ENCODE peak calls at places on chromosomes 3 and 15, in seven cellular contexts. One of them, this sample, is unnamed.

GRCh38 chr3:168065569-168065968 is 30.2 kb downstream of the GOLIM4 start:
- DNase-seq in upper lobe of left lung: no peak
- DNase-seq in stomach: no peak
- DNase-seq in HepG2: no peak
- DNase-seq in breast epithelium: no peak
- DNase-seq in GM12878: no peak
- DNase-seq in Panc1: no peak
- DNase-seq in this sample: no peak

GRCh38 chr15:74723754-74724334 is 1.5 kb downstream of the CYP1A1 start:
- DNase-seq in upper lobe of left lung: no peak
- DNase-seq in stomach: no peak
- DNase-seq in HepG2: peak
- DNase-seq in breast epithelium: no peak
- DNase-seq in GM12878: no peak
- DNase-seq in Panc1: peak
- DNase-seq in this sample: no peak

GRCh38 chr3:158819282-158819681 is 17.4 kb downstream of the MFSD1 start:
- DNase-seq in upper lobe of left lung: no peak
- DNase-seq in stomach: no peak
- DNase-seq in HepG2: no peak
- DNase-seq in breast epithelium: no peak
- DNase-seq in GM12878: no peak
- DNase-seq in Panc1: no peak
- DNase-seq in this sample: no peak

GRCh38 chr3:177574232-177574856 is 377.1 kb upstream of the TBL1XR1 start:
- DNase-seq in upper lobe of left lung: no peak
- DNase-seq in stomach: peak
- DNase-seq in HepG2: peak
- DNase-seq in breast epithelium: no peak
- DNase-seq in GM12878: no peak
- DNase-seq in Panc1: no peak
- DNase-seq in this sample: no peak

GRCh38 chr15:35737521-35737920 is 191.6 kb upstream of the DPH6 start:
- DNase-seq in upper lobe of left lung: no peak
- DNase-seq in stomach: no peak
- DNase-seq in HepG2: no peak
- DNase-seq in breast epithelium: no peak
- DNase-seq in GM12878: no peak
- DNase-seq in Panc1: no peak
- DNase-seq in this sample: no peak

GRCh38 chr3:184549793-184550585 is 11.6 kb upstream of the EPHB3 start:
- DNase-seq in upper lobe of left lung: no peak
- DNase-seq in stomach: peak
- DNase-seq in HepG2: no peak
- DNase-seq in breast epithelium: peak
- DNase-seq in GM12878: no peak
- DNase-seq in Panc1: no peak
- DNase-seq in this sample: no peak

GRCh38 chr3:194282436-194283122 is 68.5 kb downstream of the CPN2 start:
- DNase-seq in upper lobe of left lung: no peak
- DNase-seq in stomach: no peak
- DNase-seq in HepG2: no peak
- DNase-seq in breast epithelium: peak
- DNase-seq in GM12878: no peak
- DNase-seq in Panc1: no peak
- DNase-seq in this sample: no peak

GRCh38 chr15:62089616-62090015 is 22.8 kb downstream of the C2CD4A start:
- DNase-seq in upper lobe of left lung: no peak
- DNase-seq in stomach: no peak
- DNase-seq in HepG2: no peak
- DNase-seq in breast epithelium: no peak
- DNase-seq in GM12878: no peak
- DNase-seq in Panc1: no peak
- DNase-seq in this sample: no peak

GRCh38 chr3:121648219-121648958 is 12.3 kb downstream of the HCLS1 start:
- DNase-seq in upper lobe of left lung: no peak
- DNase-seq in stomach: no peak
- DNase-seq in HepG2: no peak
- DNase-seq in breast epithelium: no peak
- DNase-seq in GM12878: no peak
- DNase-seq in Panc1: no peak
- DNase-seq in this sample: no peak
- TF ChIP-seq POLR2AphosphoS5 in upper lobe of left lung: no peak
- TF ChIP-seq POLR2AphosphoS5 in stomach: no peak
- TF ChIP-seq POLR2AphosphoS5 in HepG2: no peak
- TF ChIP-seq POLR2AphosphoS5 in breast epithelium: no peak
- TF ChIP-seq POLR2AphosphoS5 in GM12878: no peak
- TF ChIP-seq POLR2AphosphoS5 in Panc1: no peak
- TF ChIP-seq POLR2AphosphoS5 in this sample: no peak

GRCh38 chr3:156230291-156230900 is 110.0 kb downstream of the KCNAB1 start:
- DNase-seq in upper lobe of left lung: no peak
- DNase-seq in stomach: no peak
- DNase-seq in HepG2: no peak
- DNase-seq in breast epithelium: no peak
- DNase-seq in GM12878: no peak
- DNase-seq in Panc1: no peak
- DNase-seq in this sample: no peak
- TF ChIP-seq POLR2AphosphoS5 in upper lobe of left lung: no peak
- TF ChIP-seq POLR2AphosphoS5 in stomach: no peak
- TF ChIP-seq POLR2AphosphoS5 in HepG2: no peak
- TF ChIP-seq POLR2AphosphoS5 in breast epithelium: no peak
- TF ChIP-seq POLR2AphosphoS5 in GM12878: no peak
- TF ChIP-seq POLR2AphosphoS5 in Panc1: no peak
- TF ChIP-seq POLR2AphosphoS5 in this sample: no peak

DNA sequence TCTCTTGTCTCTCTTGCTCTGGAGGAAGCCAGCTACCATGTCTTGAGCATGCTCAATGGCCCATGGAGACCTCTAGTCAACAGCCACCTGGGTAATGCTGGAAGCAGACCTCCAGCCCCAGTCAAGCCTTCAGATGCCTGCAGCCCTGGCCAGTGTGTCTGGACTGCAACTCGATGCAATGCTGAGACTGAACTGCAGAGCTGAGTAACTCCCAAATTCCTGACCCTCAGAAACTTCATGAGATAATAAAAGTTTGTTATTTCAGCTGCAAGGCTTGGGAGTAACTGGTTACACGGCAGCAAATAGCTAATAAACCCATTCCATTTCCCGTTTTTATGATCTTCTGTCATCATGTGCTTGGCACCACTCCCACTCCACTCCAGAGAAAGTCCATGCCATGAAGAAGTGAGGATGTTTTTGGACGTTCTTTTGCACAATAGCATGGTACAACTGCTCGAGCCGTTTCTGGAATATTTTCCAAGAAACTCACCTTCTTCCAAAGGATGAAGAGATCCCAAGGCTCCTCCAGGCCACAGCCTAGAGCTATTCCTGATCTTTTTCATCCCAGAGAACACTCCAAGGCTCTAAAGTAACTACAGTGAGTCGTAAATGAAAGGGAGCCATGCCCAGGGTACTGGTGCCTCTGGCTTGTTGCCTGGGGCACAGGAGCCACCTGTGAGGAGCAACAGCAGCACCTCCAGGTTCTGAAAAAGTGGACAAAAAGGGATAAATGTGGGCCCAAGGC is 72.0 kb upstream of the KLF13 start:
- DNase-seq in upper lobe of left lung: no peak
- DNase-seq in stomach: no peak
- DNase-seq in HepG2: no peak
- DNase-seq in breast epithelium: no peak
- DNase-seq in GM12878: no peak
- DNase-seq in Panc1: no peak
- DNase-seq in this sample: no peak
- TF ChIP-seq POLR2AphosphoS5 in upper lobe of left lung: no peak
- TF ChIP-seq POLR2AphosphoS5 in stomach: no peak
- TF ChIP-seq POLR2AphosphoS5 in HepG2: no peak
- TF ChIP-seq POLR2AphosphoS5 in breast epithelium: no peak
- TF ChIP-seq POLR2AphosphoS5 in GM12878: no peak
- TF ChIP-seq POLR2AphosphoS5 in Panc1: peak
- TF ChIP-seq POLR2AphosphoS5 in this sample: no peak

GRCh38 chr3:169764164-169764452 is 752 bp downstream of the TERC start:
- DNase-seq in upper lobe of left lung: no peak
- DNase-seq in stomach: no peak
- DNase-seq in HepG2: no peak
- DNase-seq in breast epithelium: no peak
- DNase-seq in GM12878: peak
- DNase-seq in Panc1: no peak
- DNase-seq in this sample: peak
- TF ChIP-seq POLR2AphosphoS5 in upper lobe of left lung: no peak
- TF ChIP-seq POLR2AphosphoS5 in stomach: no peak
- TF ChIP-seq POLR2AphosphoS5 in HepG2: no peak
- TF ChIP-seq POLR2AphosphoS5 in breast epithelium: no peak
- TF ChIP-seq POLR2AphosphoS5 in GM12878: no peak
- TF ChIP-seq POLR2AphosphoS5 in Panc1: no peak
- TF ChIP-seq POLR2AphosphoS5 in this sample: no peak

GRCh38 chr15:80778621-80778963 is 578 bp upstream of the CEMIP start:
- DNase-seq in upper lobe of left lung: no peak
- DNase-seq in stomach: no peak
- DNase-seq in HepG2: no peak
- DNase-seq in breast epithelium: no peak
- DNase-seq in GM12878: no peak
- DNase-seq in Panc1: no peak
- DNase-seq in this sample: no peak

GRCh38 chr15:80775340-80775739 is 3.8 kb upstream of the CEMIP start:
- DNase-seq in upper lobe of left lung: no peak
- DNase-seq in stomach: no peak
- DNase-seq in HepG2: no peak
- DNase-seq in breast epithelium: no peak
- DNase-seq in GM12878: no peak
- DNase-seq in Panc1: no peak
- DNase-seq in this sample: no peak

GRCh38 chr15:80776420-80777045 is 2.6 kb upstream of the CEMIP start:
- DNase-seq in upper lobe of left lung: no peak
- DNase-seq in stomach: peak
- DNase-seq in HepG2: peak
- DNase-seq in breast epithelium: peak
- DNase-seq in GM12878: no peak
- DNase-seq in Panc1: peak
- DNase-seq in this sample: no peak

GRCh38 chr15:80777836-80778620 is 1.1 kb upstream of the CEMIP start:
- DNase-seq in upper lobe of left lung: no peak
- DNase-seq in stomach: no peak
- DNase-seq in HepG2: no peak
- DNase-seq in breast epithelium: no peak
- DNase-seq in GM12878: no peak
- DNase-seq in Panc1: no peak
- DNase-seq in this sample: no peak

GRCh38 chr15:80777137-80777536 is 2.0 kb upstream of the CEMIP start:
- DNase-seq in upper lobe of left lung: no peak
- DNase-seq in stomach: no peak
- DNase-seq in HepG2: no peak
- DNase-seq in breast epithelium: no peak
- DNase-seq in GM12878: no peak
- DNase-seq in Panc1: no peak
- DNase-seq in this sample: no peak
- TF ChIP-seq POLR2AphosphoS5 in upper lobe of left lung: peak
- TF ChIP-seq POLR2AphosphoS5 in stomach: no peak
- TF ChIP-seq POLR2AphosphoS5 in HepG2: no peak
- TF ChIP-seq POLR2AphosphoS5 in breast epithelium: no peak
- TF ChIP-seq POLR2AphosphoS5 in GM12878: no peak
- TF ChIP-seq POLR2AphosphoS5 in Panc1: no peak
- TF ChIP-seq POLR2AphosphoS5 in this sample: no peak

GRCh38 chr15:58576657-58577056 is 144.9 kb downstream of the LIPC start:
- DNase-seq in upper lobe of left lung: no peak
- DNase-seq in stomach: no peak
- DNase-seq in HepG2: no peak
- DNase-seq in breast epithelium: no peak
- DNase-seq in GM12878: no peak
- DNase-seq in Panc1: no peak
- DNase-seq in this sample: no peak

GRCh38 chr15:58575045-58575786 is 143.4 kb downstream of the LIPC start:
- DNase-seq in upper lobe of left lung: no peak
- DNase-seq in stomach: no peak
- DNase-seq in HepG2: peak
- DNase-seq in breast epithelium: no peak
- DNase-seq in GM12878: no peak
- DNase-seq in Panc1: no peak
- DNase-seq in this sample: no peak

GRCh38 chr15:58573270-58573669 is 141.5 kb downstream of the LIPC start:
- DNase-seq in upper lobe of left lung: no peak
- DNase-seq in stomach: no peak
- DNase-seq in HepG2: peak
- DNase-seq in breast epithelium: no peak
- DNase-seq in GM12878: no peak
- DNase-seq in Panc1: no peak
- DNase-seq in this sample: no peak

GRCh38 chr15:58572521-58572920 is 140.7 kb downstream of the LIPC start:
- DNase-seq in upper lobe of left lung: no peak
- DNase-seq in stomach: no peak
- DNase-seq in HepG2: no peak
- DNase-seq in breast epithelium: no peak
- DNase-seq in GM12878: no peak
- DNase-seq in Panc1: no peak
- DNase-seq in this sample: no peak

GRCh38 chr15:58574612-58575011 is 142.8 kb downstream of the LIPC start:
- DNase-seq in upper lobe of left lung: no peak
- DNase-seq in stomach: no peak
- DNase-seq in HepG2: peak
- DNase-seq in breast epithelium: no peak
- DNase-seq in GM12878: no peak
- DNase-seq in Panc1: no peak
- DNase-seq in this sample: no peak
- TF ChIP-seq POLR2AphosphoS5 in upper lobe of left lung: no peak
- TF ChIP-seq POLR2AphosphoS5 in stomach: no peak
- TF ChIP-seq POLR2AphosphoS5 in HepG2: no peak
- TF ChIP-seq POLR2AphosphoS5 in breast epithelium: no peak
- TF ChIP-seq POLR2AphosphoS5 in GM12878: no peak
- TF ChIP-seq POLR2AphosphoS5 in Panc1: no peak
- TF ChIP-seq POLR2AphosphoS5 in this sample: no peak

GRCh38 chr3:154025007-154025406 is 96.2 kb upstream of the ARHGEF26 start:
- DNase-seq in upper lobe of left lung: no peak
- DNase-seq in stomach: no peak
- DNase-seq in HepG2: no peak
- DNase-seq in breast epithelium: no peak
- DNase-seq in GM12878: no peak
- DNase-seq in Panc1: no peak
- DNase-seq in this sample: no peak
- TF ChIP-seq POLR2AphosphoS5 in upper lobe of left lung: no peak
- TF ChIP-seq POLR2AphosphoS5 in stomach: no peak
- TF ChIP-seq POLR2AphosphoS5 in HepG2: no peak
- TF ChIP-seq POLR2AphosphoS5 in breast epithelium: no peak
- TF ChIP-seq POLR2AphosphoS5 in GM12878: no peak
- TF ChIP-seq POLR2AphosphoS5 in Panc1: no peak
- TF ChIP-seq POLR2AphosphoS5 in this sample: no peak

DNA sequence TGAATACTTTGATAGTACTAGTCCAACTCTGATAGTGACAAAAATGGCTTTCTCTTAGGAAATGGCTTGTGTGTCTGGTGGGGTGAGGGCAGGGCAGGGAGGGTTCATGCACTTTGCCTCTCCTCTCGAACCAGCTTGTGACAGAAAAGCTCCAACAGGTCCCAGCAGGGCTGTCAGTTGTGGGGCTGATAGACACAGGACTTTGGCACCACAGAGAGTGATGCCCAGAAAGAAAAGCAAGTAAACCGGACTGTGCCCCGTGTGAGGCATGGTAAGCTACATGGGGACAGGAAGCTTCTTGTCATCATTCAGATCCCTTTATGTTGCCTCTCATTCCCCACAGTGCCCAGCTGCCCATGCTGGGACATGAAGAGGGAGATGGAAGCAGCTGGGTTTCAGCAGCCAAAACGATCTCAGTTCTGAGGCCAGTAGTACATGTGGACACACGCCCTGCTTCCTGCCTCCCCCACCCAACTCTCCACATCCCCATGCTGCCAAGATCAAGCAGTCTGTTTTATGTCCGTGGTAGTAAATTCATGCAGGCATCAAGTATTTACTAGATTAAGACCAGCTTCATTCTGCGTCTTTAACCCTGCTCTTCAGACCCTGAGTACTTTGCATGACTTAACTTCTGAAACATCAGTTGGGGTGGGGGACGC is 29.7 kb upstream of the LIPC start:
- DNase-seq in upper lobe of left lung: no peak
- DNase-seq in stomach: no peak
- DNase-seq in HepG2: no peak
- DNase-seq in breast epithelium: peak
- DNase-seq in GM12878: no peak
- DNase-seq in Panc1: no peak
- DNase-seq in this sample: no peak
- TF ChIP-seq POLR2AphosphoS5 in upper lobe of left lung: no peak
- TF ChIP-seq POLR2AphosphoS5 in stomach: no peak
- TF ChIP-seq POLR2AphosphoS5 in HepG2: no peak
- TF ChIP-seq POLR2AphosphoS5 in breast epithelium: no peak
- TF ChIP-seq POLR2AphosphoS5 in GM12878: no peak
- TF ChIP-seq POLR2AphosphoS5 in Panc1: no peak
- TF ChIP-seq POLR2AphosphoS5 in this sample: no peak

This sample was measured in HL-60.